ENCODE peak calls at places on chromosome 11, in five cellular contexts. L is SJSA1, E is AG10803, S is cardiac fibroblast, B is activated T-cell treated with anti-CD3 and anti-CD28 coated beads for 1 hour. Y is an unnamed sample.

GRCh38 chr11:1305558-1306056 is 3.8 kb downstream of the TOLLIP start:
- DNase-seq in L (no peak), E (no peak), S (no peak), B (no peak), Y (no peak)

GRCh38 chr11:107785401-107785800 is 73.2 kb downstream of the SLC35F2 start:
- DNase-seq in L (no peak), E (no peak), S (peak; percentile 11), B (no peak), Y (no peak)

GRCh38 chr11:114678125-114679036 is at the start of gene NXPE2:
- DNase-seq in L (peak; percentile 62), E (peak; percentile 56), S (no peak), B (no peak), Y (no peak)

GRCh38 chr11:94586978-94587377 is 19.8 kb downstream of the PIWIL4 start:
- DNase-seq in L (no peak), E (no peak), S (no peak), B (no peak), Y (no peak)

GRCh38 chr11:122207505-122207904 is 91.5 kb upstream of the BLID start:
- DNase-seq in L (peak; percentile 43), E (peak; percentile 83), S (peak; percentile 90), B (no peak), Y (no peak)

GRCh38 chr11:2767071-2767470 is 67.3 kb upstream of the KCNQ1OT1 start:
- DNase-seq in L (no peak), E (no peak), S (no peak), B (no peak), Y (no peak)

GRCh38 chr11:81098471-81098870 is 1635.2 kb downstream of the FAM181B start:
- DNase-seq in L (no peak), E (no peak), S (no peak), B (no peak), Y (no peak)

GRCh38 chr11:86395061-86395551 is 20.4 kb downstream of the CCDC81 start:
- DNase-seq in L (peak; percentile 36), E (peak; percentile 18), S (no peak), B (no peak), Y (no peak)

GRCh38 chr11:79045811-79046304 is 395.0 kb downstream of the TENM4 start:
- DNase-seq in L (no peak), E (peak; percentile 44), S (no peak), B (no peak), Y (no peak)

GRCh38 chr11:124970925-124971324 is 16.9 kb downstream of the CCDC15 start:
- DNase-seq in L (no peak), E (peak; percentile 26), S (peak; percentile 39), B (no peak), Y (no peak)

Y was measured in CD4-positive, alpha-beta T cell.